ENCODE peak calls at places on chromosomes 1 and 21, in seven cellular contexts. One of them, this sample, is unnamed.

GRCh38 chr1:65469126-65469888 is 48.8 kb downstream of the LEPR start:
- DNase-seq in KBM-7: no peak
- DNase-seq in stimulated activated CD8-positive, alpha-beta memory T cell treated with anti-CD3 and anti-CD28 coated beads, Interleukin-7, amount 100 ng/mL, for 48 hours: no peak
- DNase-seq in ascending aorta: no peak
- DNase-seq in CD8-positive, alpha-beta memory T cell: no peak
- DNase-seq in activated CD4-positive, alpha-beta memory T cell treated with anti-CD3 and anti-CD28 coated beads, Interleukin-2, amount 10 ng/mL, durations not matched to agents 7 days and 5 days: no peak
- DNase-seq in AG10803: no peak
- DNase-seq in this sample: peak

GRCh38 chr1:69485616-69486015 is 82.1 kb upstream of the LRRC7 start:
- DNase-seq in KBM-7: no peak
- DNase-seq in AG10803: no peak
- DNase-seq in ascending aorta: no peak
- DNase-seq in stimulated activated CD8-positive, alpha-beta memory T cell treated with anti-CD3 and anti-CD28 coated beads, Interleukin-7, amount 100 ng/mL, for 48 hours: no peak
- DNase-seq in CD8-positive, alpha-beta memory T cell: no peak
- DNase-seq in activated CD4-positive, alpha-beta memory T cell treated with anti-CD3 and anti-CD28 coated beads, Interleukin-2, amount 10 ng/mL, durations not matched to agents 7 days and 5 days: no peak
- DNase-seq in this sample: no peak

GRCh38 chr1:92924501-92924900 is 36.8 kb downstream of the DIPK1A start:
- DNase-seq in AG10803: no peak
- DNase-seq in CD8-positive, alpha-beta memory T cell: no peak
- DNase-seq in ascending aorta: no peak
- DNase-seq in activated CD4-positive, alpha-beta memory T cell treated with anti-CD3 and anti-CD28 coated beads, Interleukin-2, amount 10 ng/mL, durations not matched to agents 7 days and 5 days: no peak
- DNase-seq in stimulated activated CD8-positive, alpha-beta memory T cell treated with anti-CD3 and anti-CD28 coated beads, Interleukin-7, amount 100 ng/mL, for 48 hours: no peak
- DNase-seq in KBM-7: no peak
- DNase-seq in this sample: no peak

GRCh38 chr1:184225501-184226487 is 161.0 kb upstream of the C1orf21 start:
- DNase-seq in activated CD4-positive, alpha-beta memory T cell treated with anti-CD3 and anti-CD28 coated beads, Interleukin-2, amount 10 ng/mL, durations not matched to agents 7 days and 5 days: no peak
- DNase-seq in stimulated activated CD8-positive, alpha-beta memory T cell treated with anti-CD3 and anti-CD28 coated beads, Interleukin-7, amount 100 ng/mL, for 48 hours: no peak
- DNase-seq in CD8-positive, alpha-beta memory T cell: no peak
- DNase-seq in AG10803: no peak
- DNase-seq in KBM-7: no peak
- DNase-seq in ascending aorta: no peak
- DNase-seq in this sample: no peak

GRCh38 chr1:181669209-181669608 is 185.9 kb downstream of the CACNA1E start:
- DNase-seq in CD8-positive, alpha-beta memory T cell: no peak
- DNase-seq in activated CD4-positive, alpha-beta memory T cell treated with anti-CD3 and anti-CD28 coated beads, Interleukin-2, amount 10 ng/mL, durations not matched to agents 7 days and 5 days: no peak
- DNase-seq in AG10803: no peak
- DNase-seq in stimulated activated CD8-positive, alpha-beta memory T cell treated with anti-CD3 and anti-CD28 coated beads, Interleukin-7, amount 100 ng/mL, for 48 hours: no peak
- DNase-seq in ascending aorta: no peak
- DNase-seq in KBM-7: no peak
- DNase-seq in this sample: no peak

GRCh38 chr1:40855513-40855912 is 6.7 kb downstream of the CITED4 start:
- DNase-seq in activated CD4-positive, alpha-beta memory T cell treated with anti-CD3 and anti-CD28 coated beads, Interleukin-2, amount 10 ng/mL, durations not matched to agents 7 days and 5 days: no peak
- DNase-seq in ascending aorta: no peak
- DNase-seq in KBM-7: peak
- DNase-seq in CD8-positive, alpha-beta memory T cell: no peak
- DNase-seq in AG10803: no peak
- DNase-seq in stimulated activated CD8-positive, alpha-beta memory T cell treated with anti-CD3 and anti-CD28 coated beads, Interleukin-7, amount 100 ng/mL, for 48 hours: no peak
- DNase-seq in this sample: no peak

GRCh38 chr1:18580676-18581419 is 49.8 kb upstream of the PAX7 start:
- DNase-seq in KBM-7: no peak
- DNase-seq in stimulated activated CD8-positive, alpha-beta memory T cell treated with anti-CD3 and anti-CD28 coated beads, Interleukin-7, amount 100 ng/mL, for 48 hours: no peak
- DNase-seq in CD8-positive, alpha-beta memory T cell: no peak
- DNase-seq in AG10803: no peak
- DNase-seq in ascending aorta: no peak
- DNase-seq in activated CD4-positive, alpha-beta memory T cell treated with anti-CD3 and anti-CD28 coated beads, Interleukin-2, amount 10 ng/mL, durations not matched to agents 7 days and 5 days: no peak
- DNase-seq in this sample: no peak

GRCh38 chr1:30173560-30173959 is 549.8 kb downstream of the MATN1 start:
- DNase-seq in AG10803: no peak
- DNase-seq in CD8-positive, alpha-beta memory T cell: no peak
- DNase-seq in activated CD4-positive, alpha-beta memory T cell treated with anti-CD3 and anti-CD28 coated beads, Interleukin-2, amount 10 ng/mL, durations not matched to agents 7 days and 5 days: no peak
- DNase-seq in stimulated activated CD8-positive, alpha-beta memory T cell treated with anti-CD3 and anti-CD28 coated beads, Interleukin-7, amount 100 ng/mL, for 48 hours: no peak
- DNase-seq in KBM-7: no peak
- DNase-seq in ascending aorta: no peak
- DNase-seq in this sample: no peak

GRCh38 chr1:214213136-214213535 is 67.8 kb upstream of the SMYD2 start:
- DNase-seq in stimulated activated CD8-positive, alpha-beta memory T cell treated with anti-CD3 and anti-CD28 coated beads, Interleukin-7, amount 100 ng/mL, for 48 hours: no peak
- DNase-seq in activated CD4-positive, alpha-beta memory T cell treated with anti-CD3 and anti-CD28 coated beads, Interleukin-2, amount 10 ng/mL, durations not matched to agents 7 days and 5 days: no peak
- DNase-seq in KBM-7: no peak
- DNase-seq in ascending aorta: no peak
- DNase-seq in CD8-positive, alpha-beta memory T cell: no peak
- DNase-seq in AG10803: peak
- DNase-seq in this sample: no peak

GRCh38 chr1:5828322-5828935 is 163.8 kb downstream of the NPHP4 start:
- DNase-seq in CD8-positive, alpha-beta memory T cell: no peak
- DNase-seq in KBM-7: no peak
- DNase-seq in stimulated activated CD8-positive, alpha-beta memory T cell treated with anti-CD3 and anti-CD28 coated beads, Interleukin-7, amount 100 ng/mL, for 48 hours: no peak
- DNase-seq in AG10803: no peak
- DNase-seq in activated CD4-positive, alpha-beta memory T cell treated with anti-CD3 and anti-CD28 coated beads, Interleukin-2, amount 10 ng/mL, durations not matched to agents 7 days and 5 days: no peak
- DNase-seq in ascending aorta: no peak
- DNase-seq in this sample: no peak

GRCh38 chr21:40829308-40829707 is 17.6 kb downstream of the DSCAM start:
- DNase-seq in stimulated activated CD8-positive, alpha-beta memory T cell treated with anti-CD3 and anti-CD28 coated beads, Interleukin-7, amount 100 ng/mL, for 48 hours: no peak
- DNase-seq in KBM-7: no peak
- DNase-seq in AG10803: no peak
- DNase-seq in ascending aorta: no peak
- DNase-seq in CD8-positive, alpha-beta memory T cell: no peak
- DNase-seq in activated CD4-positive, alpha-beta memory T cell treated with anti-CD3 and anti-CD28 coated beads, Interleukin-2, amount 10 ng/mL, durations not matched to agents 7 days and 5 days: no peak
- DNase-seq in this sample: no peak

GRCh38 chr1:69794831-69795230 is 227.1 kb downstream of the LRRC7 start:
- DNase-seq in KBM-7: no peak
- DNase-seq in stimulated activated CD8-positive, alpha-beta memory T cell treated with anti-CD3 and anti-CD28 coated beads, Interleukin-7, amount 100 ng/mL, for 48 hours: no peak
- DNase-seq in CD8-positive, alpha-beta memory T cell: no peak
- DNase-seq in activated CD4-positive, alpha-beta memory T cell treated with anti-CD3 and anti-CD28 coated beads, Interleukin-2, amount 10 ng/mL, durations not matched to agents 7 days and 5 days: no peak
- DNase-seq in AG10803: no peak
- DNase-seq in ascending aorta: no peak
- DNase-seq in this sample: peak

GRCh38 chr1:185054365-185055060 is 9.2 kb downstream of the RNF2 start:
- DNase-seq in CD8-positive, alpha-beta memory T cell: no peak
- DNase-seq in activated CD4-positive, alpha-beta memory T cell treated with anti-CD3 and anti-CD28 coated beads, Interleukin-2, amount 10 ng/mL, durations not matched to agents 7 days and 5 days: no peak
- DNase-seq in ascending aorta: no peak
- DNase-seq in KBM-7: no peak
- DNase-seq in stimulated activated CD8-positive, alpha-beta memory T cell treated with anti-CD3 and anti-CD28 coated beads, Interleukin-7, amount 100 ng/mL, for 48 hours: no peak
- DNase-seq in AG10803: no peak
- DNase-seq in this sample: no peak

GRCh38 chr21:21971384-21971783 is 973.2 kb downstream of the NCAM2 start:
- DNase-seq in CD8-positive, alpha-beta memory T cell: no peak
- DNase-seq in activated CD4-positive, alpha-beta memory T cell treated with anti-CD3 and anti-CD28 coated beads, Interleukin-2, amount 10 ng/mL, durations not matched to agents 7 days and 5 days: no peak
- DNase-seq in KBM-7: no peak
- DNase-seq in ascending aorta: no peak
- DNase-seq in stimulated activated CD8-positive, alpha-beta memory T cell treated with anti-CD3 and anti-CD28 coated beads, Interleukin-7, amount 100 ng/mL, for 48 hours: no peak
- DNase-seq in AG10803: no peak
- DNase-seq in this sample: no peak

GRCh38 chr1:27299385-27300252 is 22.3 kb upstream of the TMEM222 start:
- DNase-seq in ascending aorta: peak
- DNase-seq in KBM-7: no peak
- DNase-seq in activated CD4-positive, alpha-beta memory T cell treated with anti-CD3 and anti-CD28 coated beads, Interleukin-2, amount 10 ng/mL, durations not matched to agents 7 days and 5 days: no peak
- DNase-seq in stimulated activated CD8-positive, alpha-beta memory T cell treated with anti-CD3 and anti-CD28 coated beads, Interleukin-7, amount 100 ng/mL, for 48 hours: no peak
- DNase-seq in AG10803: peak
- DNase-seq in CD8-positive, alpha-beta memory T cell: no peak
- DNase-seq in this sample: peak

GRCh38 chr1:71081697-71082080 is 854 bp upstream of the ZRANB2 start:
- DNase-seq in AG10803: no peak
- DNase-seq in CD8-positive, alpha-beta memory T cell: no peak
- DNase-seq in activated CD4-positive, alpha-beta memory T cell treated with anti-CD3 and anti-CD28 coated beads, Interleukin-2, amount 10 ng/mL, durations not matched to agents 7 days and 5 days: no peak
- DNase-seq in KBM-7: no peak
- DNase-seq in ascending aorta: no peak
- DNase-seq in stimulated activated CD8-positive, alpha-beta memory T cell treated with anti-CD3 and anti-CD28 coated beads, Interleukin-7, amount 100 ng/mL, for 48 hours: no peak
- DNase-seq in this sample: no peak

GRCh38 chr1:221823566-221823965 is 81.7 kb upstream of the DUSP10 start:
- DNase-seq in activated CD4-positive, alpha-beta memory T cell treated with anti-CD3 and anti-CD28 coated beads, Interleukin-2, amount 10 ng/mL, durations not matched to agents 7 days and 5 days: no peak
- DNase-seq in CD8-positive, alpha-beta memory T cell: no peak
- DNase-seq in AG10803: no peak
- DNase-seq in ascending aorta: no peak
- DNase-seq in stimulated activated CD8-positive, alpha-beta memory T cell treated with anti-CD3 and anti-CD28 coated beads, Interleukin-7, amount 100 ng/mL, for 48 hours: no peak
- DNase-seq in KBM-7: no peak
- DNase-seq in this sample: no peak

GRCh38 chr1:97190326-97190725 is 468.7 kb downstream of the PTBP2 start:
- DNase-seq in activated CD4-positive, alpha-beta memory T cell treated with anti-CD3 and anti-CD28 coated beads, Interleukin-2, amount 10 ng/mL, durations not matched to agents 7 days and 5 days: no peak
- DNase-seq in ascending aorta: no peak
- DNase-seq in CD8-positive, alpha-beta memory T cell: no peak
- DNase-seq in stimulated activated CD8-positive, alpha-beta memory T cell treated with anti-CD3 and anti-CD28 coated beads, Interleukin-7, amount 100 ng/mL, for 48 hours: no peak
- DNase-seq in AG10803: peak
- DNase-seq in KBM-7: no peak
- DNase-seq in this sample: peak

GRCh38 chr1:181469829-181470228 is 13.5 kb upstream of the CACNA1E start:
- DNase-seq in CD8-positive, alpha-beta memory T cell: no peak
- DNase-seq in stimulated activated CD8-positive, alpha-beta memory T cell treated with anti-CD3 and anti-CD28 coated beads, Interleukin-7, amount 100 ng/mL, for 48 hours: no peak
- DNase-seq in activated CD4-positive, alpha-beta memory T cell treated with anti-CD3 and anti-CD28 coated beads, Interleukin-2, amount 10 ng/mL, durations not matched to agents 7 days and 5 days: no peak
- DNase-seq in KBM-7: no peak
- DNase-seq in AG10803: peak
- DNase-seq in ascending aorta: no peak
- DNase-seq in this sample: peak

GRCh38 chr1:94783342-94784264 is 36.6 kb upstream of the SLC44A3 start:
- DNase-seq in activated CD4-positive, alpha-beta memory T cell treated with anti-CD3 and anti-CD28 coated beads, Interleukin-2, amount 10 ng/mL, durations not matched to agents 7 days and 5 days: no peak
- DNase-seq in KBM-7: no peak
- DNase-seq in stimulated activated CD8-positive, alpha-beta memory T cell treated with anti-CD3 and anti-CD28 coated beads, Interleukin-7, amount 100 ng/mL, for 48 hours: no peak
- DNase-seq in ascending aorta: peak
- DNase-seq in AG10803: peak
- DNase-seq in CD8-positive, alpha-beta memory T cell: no peak
- DNase-seq in this sample: peak

GRCh38 chr1:154497026-154497806 is 4.8 kb upstream of the TDRD10 start:
- DNase-seq in activated CD4-positive, alpha-beta memory T cell treated with anti-CD3 and anti-CD28 coated beads, Interleukin-2, amount 10 ng/mL, durations not matched to agents 7 days and 5 days: no peak
- DNase-seq in CD8-positive, alpha-beta memory T cell: no peak
- DNase-seq in KBM-7: peak
- DNase-seq in ascending aorta: no peak
- DNase-seq in AG10803: no peak
- DNase-seq in stimulated activated CD8-positive, alpha-beta memory T cell treated with anti-CD3 and anti-CD28 coated beads, Interleukin-7, amount 100 ng/mL, for 48 hours: no peak
- DNase-seq in this sample: no peak

GRCh38 chr21:32794643-32795042 is 23.1 kb upstream of the PAXBP1 start:
- DNase-seq in KBM-7: no peak
- DNase-seq in CD8-positive, alpha-beta memory T cell: no peak
- DNase-seq in activated CD4-positive, alpha-beta memory T cell treated with anti-CD3 and anti-CD28 coated beads, Interleukin-2, amount 10 ng/mL, durations not matched to agents 7 days and 5 days: no peak
- DNase-seq in AG10803: no peak
- DNase-seq in stimulated activated CD8-positive, alpha-beta memory T cell treated with anti-CD3 and anti-CD28 coated beads, Interleukin-7, amount 100 ng/mL, for 48 hours: no peak
- DNase-seq in ascending aorta: no peak
- DNase-seq in this sample: no peak

GRCh38 chr1:66182551-66183178 is 351.3 kb upstream of the SGIP1 start:
- DNase-seq in AG10803: peak
- DNase-seq in activated CD4-positive, alpha-beta memory T cell treated with anti-CD3 and anti-CD28 coated beads, Interleukin-2, amount 10 ng/mL, durations not matched to agents 7 days and 5 days: peak
- DNase-seq in KBM-7: no peak
- DNase-seq in stimulated activated CD8-positive, alpha-beta memory T cell treated with anti-CD3 and anti-CD28 coated beads, Interleukin-7, amount 100 ng/mL, for 48 hours: no peak
- DNase-seq in CD8-positive, alpha-beta memory T cell: peak
- DNase-seq in ascending aorta: no peak
- DNase-seq in this sample: peak

GRCh38 chr1:147504801-147505303 is 36.4 kb upstream of the BCL9 start:
- DNase-seq in activated CD4-positive, alpha-beta memory T cell treated with anti-CD3 and anti-CD28 coated beads, Interleukin-2, amount 10 ng/mL, durations not matched to agents 7 days and 5 days: no peak
- DNase-seq in ascending aorta: no peak
- DNase-seq in AG10803: peak
- DNase-seq in CD8-positive, alpha-beta memory T cell: no peak
- DNase-seq in KBM-7: no peak
- DNase-seq in stimulated activated CD8-positive, alpha-beta memory T cell treated with anti-CD3 and anti-CD28 coated beads, Interleukin-7, amount 100 ng/mL, for 48 hours: no peak
- DNase-seq in this sample: no peak

GRCh38 chr1:207867136-207868081 is 43.5 kb downstream of the CD34 start:
- DNase-seq in activated CD4-positive, alpha-beta memory T cell treated with anti-CD3 and anti-CD28 coated beads, Interleukin-2, amount 10 ng/mL, durations not matched to agents 7 days and 5 days: peak
- DNase-seq in ascending aorta: peak
- DNase-seq in stimulated activated CD8-positive, alpha-beta memory T cell treated with anti-CD3 and anti-CD28 coated beads, Interleukin-7, amount 100 ng/mL, for 48 hours: no peak
- DNase-seq in AG10803: no peak
- DNase-seq in KBM-7: no peak
- DNase-seq in CD8-positive, alpha-beta memory T cell: peak
- DNase-seq in this sample: peak

GRCh38 chr21:35475768-35476167 is 426.7 kb upstream of the RUNX1 start:
- DNase-seq in KBM-7: peak
- DNase-seq in activated CD4-positive, alpha-beta memory T cell treated with anti-CD3 and anti-CD28 coated beads, Interleukin-2, amount 10 ng/mL, durations not matched to agents 7 days and 5 days: no peak
- DNase-seq in CD8-positive, alpha-beta memory T cell: no peak
- DNase-seq in stimulated activated CD8-positive, alpha-beta memory T cell treated with anti-CD3 and anti-CD28 coated beads, Interleukin-7, amount 100 ng/mL, for 48 hours: no peak
- DNase-seq in AG10803: peak
- DNase-seq in ascending aorta: no peak
- DNase-seq in this sample: peak

GRCh38 chr1:99557556-99558256 is 88.2 kb upstream of the PALMD start:
- DNase-seq in ascending aorta: no peak
- DNase-seq in CD8-positive, alpha-beta memory T cell: no peak
- DNase-seq in activated CD4-positive, alpha-beta memory T cell treated with anti-CD3 and anti-CD28 coated beads, Interleukin-2, amount 10 ng/mL, durations not matched to agents 7 days and 5 days: no peak
- DNase-seq in AG10803: peak
- DNase-seq in KBM-7: no peak
- DNase-seq in stimulated activated CD8-positive, alpha-beta memory T cell treated with anti-CD3 and anti-CD28 coated beads, Interleukin-7, amount 100 ng/mL, for 48 hours: no peak
- DNase-seq in this sample: peak

GRCh38 chr1:37034301-37035013 is at the start of gene GRIK3:
- DNase-seq in ascending aorta: no peak
- DNase-seq in AG10803: no peak
- DNase-seq in KBM-7: no peak
- DNase-seq in activated CD4-positive, alpha-beta memory T cell treated with anti-CD3 and anti-CD28 coated beads, Interleukin-2, amount 10 ng/mL, durations not matched to agents 7 days and 5 days: no peak
- DNase-seq in stimulated activated CD8-positive, alpha-beta memory T cell treated with anti-CD3 and anti-CD28 coated beads, Interleukin-7, amount 100 ng/mL, for 48 hours: no peak
- DNase-seq in CD8-positive, alpha-beta memory T cell: no peak
- DNase-seq in this sample: peak

GRCh38 chr1:55078470-55078869 is 39.1 kb downstream of the PCSK9 start:
- DNase-seq in CD8-positive, alpha-beta memory T cell: no peak
- DNase-seq in AG10803: no peak
- DNase-seq in stimulated activated CD8-positive, alpha-beta memory T cell treated with anti-CD3 and anti-CD28 coated beads, Interleukin-7, amount 100 ng/mL, for 48 hours: no peak
- DNase-seq in ascending aorta: no peak
- DNase-seq in activated CD4-positive, alpha-beta memory T cell treated with anti-CD3 and anti-CD28 coated beads, Interleukin-2, amount 10 ng/mL, durations not matched to agents 7 days and 5 days: no peak
- DNase-seq in KBM-7: no peak
- DNase-seq in this sample: no peak

GRCh38 chr21:29496337-29496736 is 197.6 kb downstream of the BACH1 start:
- DNase-seq in CD8-positive, alpha-beta memory T cell: no peak
- DNase-seq in AG10803: no peak
- DNase-seq in activated CD4-positive, alpha-beta memory T cell treated with anti-CD3 and anti-CD28 coated beads, Interleukin-2, amount 10 ng/mL, durations not matched to agents 7 days and 5 days: no peak
- DNase-seq in KBM-7: peak
- DNase-seq in ascending aorta: no peak
- DNase-seq in stimulated activated CD8-positive, alpha-beta memory T cell treated with anti-CD3 and anti-CD28 coated beads, Interleukin-7, amount 100 ng/mL, for 48 hours: no peak
- DNase-seq in this sample: no peak

GRCh38 chr1:224095339-224095738 is 18.6 kb upstream of the FBXO28 start:
- DNase-seq in stimulated activated CD8-positive, alpha-beta memory T cell treated with anti-CD3 and anti-CD28 coated beads, Interleukin-7, amount 100 ng/mL, for 48 hours: no peak
- DNase-seq in CD8-positive, alpha-beta memory T cell: no peak
- DNase-seq in KBM-7: no peak
- DNase-seq in ascending aorta: no peak
- DNase-seq in activated CD4-positive, alpha-beta memory T cell treated with anti-CD3 and anti-CD28 coated beads, Interleukin-2, amount 10 ng/mL, durations not matched to agents 7 days and 5 days: no peak
- DNase-seq in AG10803: no peak
- DNase-seq in this sample: no peak

GRCh38 chr1:204818998-204819397 is 51.7 kb upstream of the NFASC start:
- DNase-seq in CD8-positive, alpha-beta memory T cell: no peak
- DNase-seq in stimulated activated CD8-positive, alpha-beta memory T cell treated with anti-CD3 and anti-CD28 coated beads, Interleukin-7, amount 100 ng/mL, for 48 hours: no peak
- DNase-seq in KBM-7: no peak
- DNase-seq in activated CD4-positive, alpha-beta memory T cell treated with anti-CD3 and anti-CD28 coated beads, Interleukin-2, amount 10 ng/mL, durations not matched to agents 7 days and 5 days: no peak
- DNase-seq in ascending aorta: no peak
- DNase-seq in AG10803: no peak
- DNase-seq in this sample: no peak

GRCh38 chr1:62875676-62876075 is 91.7 kb downstream of the ATG4C start:
- DNase-seq in CD8-positive, alpha-beta memory T cell: no peak
- DNase-seq in AG10803: peak
- DNase-seq in activated CD4-positive, alpha-beta memory T cell treated with anti-CD3 and anti-CD28 coated beads, Interleukin-2, amount 10 ng/mL, durations not matched to agents 7 days and 5 days: no peak
- DNase-seq in ascending aorta: no peak
- DNase-seq in KBM-7: no peak
- DNase-seq in stimulated activated CD8-positive, alpha-beta memory T cell treated with anti-CD3 and anti-CD28 coated beads, Interleukin-7, amount 100 ng/mL, for 48 hours: no peak
- DNase-seq in this sample: no peak